ENCODE peak calls at places on chromosomes 4 and X, in four cellular contexts. X is memory B cell, Y is activated T-helper 1 cell treated with Interleukin-2 at 50 U/mL for 16 hours, H is NCI-H1105. R is an unnamed sample.

GRCh38 chrX:153773218-153773611 is 7.6 kb upstream of the SRPK3 start:
- DNase-seq in Y (no peak), H (no peak), X (no peak), R (no peak)

GRCh38 chr4:1300466-1301455 is 11.1 kb downstream of the MAEA start:
- DNase-seq in X (no peak), H (no peak), Y (peak), R (no peak)

GRCh38 chrX:71052721-71053120 is 15.4 kb downstream of the SNX12 start:
- DNase-seq in X (no peak), H (no peak), Y (no peak), R (no peak)

GRCh38 chr4:106095408-106095807 is 200.1 kb downstream of the NPNT start:
- DNase-seq in H (no peak), X (no peak), Y (no peak), R (no peak)

GRCh38 chrX:108312938-108313337 is 125.3 kb downstream of the COL4A6 start:
- DNase-seq in H (peak), Y (no peak), X (no peak), R (no peak)

GRCh38 chrX:128518508-128518907 is 466.3 kb upstream of the ACTRT1 start:
- DNase-seq in H (no peak), Y (no peak), X (no peak), R (no peak)

GRCh38 chr4:159024266-159024665 is 78.6 kb upstream of the RAPGEF2 start:
- DNase-seq in X (no peak), Y (no peak), H (no peak), R (no peak)

GRCh38 chr4:34178476-34178875 is 2065.8 kb downstream of the ARAP2 start:
- DNase-seq in X (no peak), Y (no peak), H (no peak), R (no peak)

GRCh38 chrX:41293269-41293668 is 40.7 kb upstream of the DDX3X start:
- DNase-seq in H (no peak), X (no peak), Y (no peak), R (no peak)

GRCh38 chrX:1351981-1352714 is 15.6 kb downstream of the IL3RA start:
- DNase-seq in X (no peak), H (no peak), Y (no peak), R (no peak)

GRCh38 chr4:127978930-127979329 is 13.7 kb downstream of the ABHD18 start:
- DNase-seq in X (no peak), Y (no peak), H (no peak), R (no peak)

GRCh38 chrX:68822641-68823410 is 6.0 kb upstream of the EFNB1 start:
- DNase-seq in Y (no peak), H (no peak), X (no peak), R (no peak)

GRCh38 chrX:132671229-132671641 is 182.4 kb upstream of the MBNL3 start:
- DNase-seq in Y (no peak), X (no peak), H (no peak), R (no peak)

GRCh38 chr4:77652237-77652897 is 46.7 kb downstream of the CXCL13 start:
- DNase-seq in Y (no peak), H (no peak), X (no peak), R (no peak)

GRCh38 chr4:168955674-168956073 is 54.4 kb downstream of the CBR4 start:
- DNase-seq in X (no peak), H (no peak), Y (no peak), R (no peak)

GRCh38 chr4:35684755-35685154 is 559.6 kb downstream of the ARAP2 start:
- DNase-seq in H (no peak), X (no peak), Y (no peak), R (no peak)

GRCh38 chrX:110734894-110735541 is 60.6 kb downstream of the CHRDL1 start:
- DNase-seq in X (no peak), H (no peak), Y (no peak), R (peak)

GRCh38 chr4:24473309-24473721 is 111.0 kb downstream of the DHX15 start:
- DNase-seq in H (peak), Y (no peak), X (no peak), R (no peak)

GRCh38 chr4:119307606-119308005 is 14.3 kb downstream of the FABP2 start:
- DNase-seq in X (no peak), H (no peak), Y (no peak), R (no peak)

GRCh38 chr4:126475730-126476129 is 1157.0 kb upstream of the INTU start:
- DNase-seq in Y (no peak), X (no peak), H (no peak), R (no peak)

GRCh38 chrX:12771445-12772069 is 19.7 kb upstream of the PRPS2 start:
- DNase-seq in H (no peak), Y (peak), X (peak), R (no peak)

GRCh38 chr4:172514011-172514410 is 654.6 kb upstream of the GALNT7 start:
- DNase-seq in H (no peak), Y (no peak), X (no peak), R (no peak)

GRCh38 chr4:153126137-153126536 is 78.1 kb upstream of the TRIM2 start:
- DNase-seq in H (no peak), Y (no peak), X (no peak), R (no peak)

GRCh38 chr4:85498068-85498733 is 23.3 kb downstream of the ARHGAP24 start:
- DNase-seq in H (no peak), Y (no peak), X (peak), R (no peak)

GRCh38 chr4:5638316-5638715 is 70.0 kb downstream of the EVC2 start:
- DNase-seq in H (no peak), Y (no peak), X (no peak), R (no peak)

GRCh38 chr4:25523405-25523804 is 132.2 kb upstream of the SLC34A2 start:
- DNase-seq in X (no peak), H (no peak), Y (no peak), R (no peak)

GRCh38 chr4:20652226-20652836 is 47.9 kb upstream of the PACRGL start:
- DNase-seq in Y (no peak), H (no peak), X (no peak), R (no peak)

GRCh38 chrX:135931644-135932487 is 38.4 kb downstream of the SAGE1 start:
- DNase-seq in X (peak), Y (peak), H (peak), R (no peak)

R was measured in smooth muscle cell of the brain vasculature.